ENCODE peak calls at places on chromosomes 13 and 19, in six cellular contexts. One of them, this sample, is unnamed. For H3K36me3, the result is how much of the 10 kb centered on the place peaks cover.

GRCh38 chr13:29886446-29886845 is 36.0 kb upstream of the UBL3 start:
- DNase-seq in GM23248: no peak
- DNase-seq in cardiac muscle cell: no peak
- DNase-seq in lung: no peak
- DNase-seq in PC-3: no peak
- DNase-seq in HAP-1: no peak
- DNase-seq in this sample: no peak

GRCh38 chr13:39527961-39528720 is 74.9 kb downstream of the LHFPL6 start:
- DNase-seq in GM23248: peak
- DNase-seq in cardiac muscle cell: no peak
- DNase-seq in lung: no peak
- DNase-seq in PC-3: peak
- DNase-seq in HAP-1: no peak
- DNase-seq in this sample: peak

GRCh38 chr19:30556230-30556711 is 184.1 kb downstream of the ZNF536 start:
- DNase-seq in GM23248: no peak
- DNase-seq in cardiac muscle cell: no peak
- DNase-seq in lung: no peak
- DNase-seq in PC-3: no peak
- DNase-seq in HAP-1: no peak
- DNase-seq in this sample: peak

GRCh38 chr13:39684531-39685137 is 29.2 kb downstream of the COG6 start:
- DNase-seq in GM23248: peak
- DNase-seq in cardiac muscle cell: peak
- DNase-seq in lung: no peak
- DNase-seq in PC-3: peak
- DNase-seq in HAP-1: peak
- DNase-seq in this sample: peak

GRCh38 chr13:110379905-110380341 is 72.8 kb downstream of the COL4A2 start:
- DNase-seq in GM23248: peak
- DNase-seq in cardiac muscle cell: peak
- DNase-seq in lung: no peak
- DNase-seq in PC-3: peak
- DNase-seq in HAP-1: no peak
- DNase-seq in this sample: peak

GRCh38 chr13:111323950-111324651 is 3.7 kb downstream of the TEX29 start:
- DNase-seq in GM23248: peak
- DNase-seq in cardiac muscle cell: no peak
- DNase-seq in lung: no peak
- DNase-seq in PC-3: no peak
- DNase-seq in HAP-1: no peak
- DNase-seq in this sample: no peak

GRCh38 chr19:49883094-49883493 is 5.6 kb downstream of the TBC1D17 start:
- DNase-seq in GM23248: no peak
- DNase-seq in cardiac muscle cell: no peak
- DNase-seq in lung: no peak
- DNase-seq in PC-3: no peak
- DNase-seq in HAP-1: no peak
- DNase-seq in this sample: no peak

GRCh38 chr19:6414033-6414643 is 10.5 kb downstream of the KHSRP start:
- DNase-seq in GM23248: no peak
- DNase-seq in cardiac muscle cell: no peak
- DNase-seq in lung: no peak
- DNase-seq in PC-3: no peak
- DNase-seq in HAP-1: no peak
- DNase-seq in this sample: no peak

GRCh38 chr19:57615346-57615745 is 1.3 kb downstream of the ZNF134 start:
- DNase-seq in GM23248: peak
- DNase-seq in cardiac muscle cell: no peak
- DNase-seq in lung: no peak
- DNase-seq in PC-3: no peak
- DNase-seq in HAP-1: no peak
- DNase-seq in this sample: no peak

GRCh38 chr13:60990032-60990733 is 425.5 kb downstream of the PCDH20 start:
- DNase-seq in GM23248: no peak
- DNase-seq in cardiac muscle cell: no peak
- DNase-seq in lung: no peak
- DNase-seq in PC-3: peak
- DNase-seq in HAP-1: no peak
- DNase-seq in this sample: peak

GRCh38 chr13:45034342-45034741 is 45.0 kb downstream of the GPALPP1 start:
- DNase-seq in GM23248: no peak
- DNase-seq in cardiac muscle cell: no peak
- DNase-seq in lung: no peak
- DNase-seq in PC-3: no peak
- DNase-seq in HAP-1: no peak
- DNase-seq in this sample: no peak

GRCh38 chr13:91368676-91369425 is 21.4 kb downstream of the MIR17HG start:
- DNase-seq in GM23248: peak
- DNase-seq in cardiac muscle cell: no peak
- DNase-seq in lung: no peak
- DNase-seq in PC-3: no peak
- DNase-seq in HAP-1: no peak
- DNase-seq in this sample: no peak

GRCh38 chr13:27621116-27621365 is 651 bp upstream of the POLR1D start:
- DNase-seq in GM23248: no peak
- DNase-seq in cardiac muscle cell: no peak
- DNase-seq in lung: no peak
- DNase-seq in PC-3: no peak
- DNase-seq in HAP-1: peak
- DNase-seq in this sample: no peak

GRCh38 chr13:92941167-92941566 is 285.4 kb upstream of the GPC6 start:
- DNase-seq in GM23248: no peak
- DNase-seq in cardiac muscle cell: no peak
- DNase-seq in lung: no peak
- DNase-seq in PC-3: no peak
- DNase-seq in HAP-1: no peak
- DNase-seq in this sample: no peak

GRCh38 chr13:42334329-42334706 is 62.4 kb downstream of the AKAP11 start:
- DNase-seq in GM23248: no peak
- DNase-seq in cardiac muscle cell: no peak
- DNase-seq in lung: no peak
- DNase-seq in PC-3: no peak
- DNase-seq in HAP-1: no peak
- DNase-seq in this sample: no peak

GRCh38 chr19:30105316-30105715 is 163.3 kb downstream of the URI1 start:
- DNase-seq in GM23248: no peak
- DNase-seq in cardiac muscle cell: no peak
- DNase-seq in lung: no peak
- DNase-seq in PC-3: no peak
- DNase-seq in HAP-1: no peak
- DNase-seq in this sample: no peak

GRCh38 chr13:35984776-35985453 is 146.3 kb downstream of the DCLK1 start:
- DNase-seq in GM23248: no peak
- DNase-seq in cardiac muscle cell: peak
- DNase-seq in lung: no peak
- DNase-seq in PC-3: no peak
- DNase-seq in HAP-1: no peak
- DNase-seq in this sample: no peak

GRCh38 chr19:45630463-45630862 is 8.7 kb downstream of the EML2 start:
- DNase-seq in GM23248: peak
- DNase-seq in cardiac muscle cell: no peak
- DNase-seq in lung: no peak
- DNase-seq in PC-3: peak
- DNase-seq in HAP-1: peak
- DNase-seq in this sample: no peak

GRCh38 chr19:57406516-57407123 is 4.3 kb upstream of the ZNF17 start:
- DNase-seq in GM23248: peak
- DNase-seq in cardiac muscle cell: peak
- DNase-seq in lung: peak
- DNase-seq in PC-3: peak
- DNase-seq in HAP-1: peak
- DNase-seq in this sample: peak

GRCh38 chr19:32421589-32422361 is 16.2 kb downstream of the DPY19L3 start:
- DNase-seq in GM23248: no peak
- DNase-seq in cardiac muscle cell: no peak
- DNase-seq in lung: no peak
- DNase-seq in PC-3: no peak
- DNase-seq in HAP-1: peak
- DNase-seq in this sample: no peak

DNA sequence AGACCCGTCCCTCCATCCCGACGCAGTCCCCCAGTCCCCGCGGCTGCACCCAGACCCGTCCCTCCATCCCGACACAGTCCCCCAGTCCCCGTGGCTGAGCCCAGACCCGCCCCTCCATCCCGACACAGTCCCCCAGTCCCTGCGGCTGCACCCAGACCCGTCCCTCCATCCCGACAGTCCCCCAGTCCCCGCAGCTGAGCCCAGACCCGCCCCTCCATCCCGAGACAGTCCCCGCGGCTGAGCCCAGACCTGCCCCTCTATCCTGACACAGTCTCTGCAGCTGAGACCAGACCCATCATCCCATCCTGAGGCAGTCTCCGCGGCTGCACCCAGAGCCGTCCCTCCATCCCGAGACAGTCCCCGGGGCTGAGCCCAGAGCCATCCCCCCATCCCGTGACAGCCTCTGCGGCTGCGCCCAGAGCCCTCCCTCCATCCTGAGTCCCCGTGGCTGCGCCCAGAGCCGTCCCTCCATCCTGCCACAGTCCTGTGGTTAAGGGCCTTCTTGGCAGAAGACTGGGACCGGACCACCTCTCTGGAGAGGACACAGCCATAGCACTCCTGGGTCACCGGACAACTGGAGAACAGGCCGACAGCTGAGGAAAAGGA is 28.8 kb upstream of the TMEM255B start:
- DNase-seq in GM23248: no peak
- DNase-seq in cardiac muscle cell: no peak
- DNase-seq in lung: no peak
- DNase-seq in PC-3: no peak
- DNase-seq in HAP-1: no peak
- DNase-seq in this sample: no peak
- H3K36me3 ChIP-seq in GM23248: under half
- H3K36me3 ChIP-seq in cardiac muscle cell: under half
- H3K36me3 ChIP-seq in lung: under half
- H3K36me3 ChIP-seq in PC-3: under half
- H3K36me3 ChIP-seq in HAP-1: under half
- H3K36me3 ChIP-seq in this sample: under half

GRCh38 chr19:19306191-19306590 is 14.1 kb downstream of the SUGP1 start:
- DNase-seq in GM23248: no peak
- DNase-seq in cardiac muscle cell: no peak
- DNase-seq in lung: no peak
- DNase-seq in PC-3: no peak
- DNase-seq in HAP-1: no peak
- DNase-seq in this sample: no peak
- H3K36me3 ChIP-seq in GM23248: under half
- H3K36me3 ChIP-seq in cardiac muscle cell: under half
- H3K36me3 ChIP-seq in lung: under half
- H3K36me3 ChIP-seq in PC-3: under half
- H3K36me3 ChIP-seq in HAP-1: half or more
- H3K36me3 ChIP-seq in this sample: under half

GRCh38 chr19:13077233-13077632 is 25.4 kb downstream of the LYL1 start:
- DNase-seq in GM23248: no peak
- DNase-seq in cardiac muscle cell: no peak
- DNase-seq in lung: no peak
- DNase-seq in PC-3: no peak
- DNase-seq in HAP-1: no peak
- DNase-seq in this sample: peak

GRCh38 chr19:13074378-13074777 is 28.3 kb downstream of the LYL1 start:
- DNase-seq in GM23248: no peak
- DNase-seq in cardiac muscle cell: no peak
- DNase-seq in lung: no peak
- DNase-seq in PC-3: no peak
- DNase-seq in HAP-1: no peak
- DNase-seq in this sample: no peak

GRCh38 chr19:13076787-13077186 is 25.9 kb downstream of the LYL1 start:
- DNase-seq in GM23248: no peak
- DNase-seq in cardiac muscle cell: no peak
- DNase-seq in lung: no peak
- DNase-seq in PC-3: no peak
- DNase-seq in HAP-1: no peak
- DNase-seq in this sample: no peak

GRCh38 chr19:13078897-13079541 is 23.6 kb downstream of the LYL1 start:
- DNase-seq in GM23248: no peak
- DNase-seq in cardiac muscle cell: no peak
- DNase-seq in lung: no peak
- DNase-seq in PC-3: no peak
- DNase-seq in HAP-1: no peak
- DNase-seq in this sample: no peak

DNA sequence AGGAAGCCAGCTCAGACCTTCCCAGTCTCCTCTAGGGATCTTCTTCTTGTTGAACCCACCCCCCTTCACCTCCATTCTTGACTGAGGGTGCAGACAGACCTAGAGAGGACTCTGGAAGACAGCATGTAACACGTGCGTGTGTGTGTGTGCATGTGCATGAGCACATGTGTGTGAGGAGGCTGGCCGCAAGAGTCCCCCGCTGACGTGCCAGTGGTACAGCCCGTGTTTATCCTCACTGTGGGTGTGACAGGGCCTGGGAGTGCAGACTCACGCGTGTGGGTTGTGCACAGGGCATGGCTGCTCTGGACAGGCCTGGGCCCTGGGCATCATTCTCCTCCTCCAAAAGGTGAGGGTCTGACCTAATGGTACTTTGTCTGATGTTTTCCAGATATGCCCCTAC is 26.3 kb downstream of the LYL1 start:
- DNase-seq in GM23248: no peak
- DNase-seq in cardiac muscle cell: no peak
- DNase-seq in lung: no peak
- DNase-seq in PC-3: no peak
- DNase-seq in HAP-1: no peak
- DNase-seq in this sample: no peak
- H3K36me3 ChIP-seq in GM23248: under half
- H3K36me3 ChIP-seq in cardiac muscle cell: under half
- H3K36me3 ChIP-seq in lung: under half
- H3K36me3 ChIP-seq in PC-3: under half
- H3K36me3 ChIP-seq in HAP-1: under half
- H3K36me3 ChIP-seq in this sample: under half

DNA sequence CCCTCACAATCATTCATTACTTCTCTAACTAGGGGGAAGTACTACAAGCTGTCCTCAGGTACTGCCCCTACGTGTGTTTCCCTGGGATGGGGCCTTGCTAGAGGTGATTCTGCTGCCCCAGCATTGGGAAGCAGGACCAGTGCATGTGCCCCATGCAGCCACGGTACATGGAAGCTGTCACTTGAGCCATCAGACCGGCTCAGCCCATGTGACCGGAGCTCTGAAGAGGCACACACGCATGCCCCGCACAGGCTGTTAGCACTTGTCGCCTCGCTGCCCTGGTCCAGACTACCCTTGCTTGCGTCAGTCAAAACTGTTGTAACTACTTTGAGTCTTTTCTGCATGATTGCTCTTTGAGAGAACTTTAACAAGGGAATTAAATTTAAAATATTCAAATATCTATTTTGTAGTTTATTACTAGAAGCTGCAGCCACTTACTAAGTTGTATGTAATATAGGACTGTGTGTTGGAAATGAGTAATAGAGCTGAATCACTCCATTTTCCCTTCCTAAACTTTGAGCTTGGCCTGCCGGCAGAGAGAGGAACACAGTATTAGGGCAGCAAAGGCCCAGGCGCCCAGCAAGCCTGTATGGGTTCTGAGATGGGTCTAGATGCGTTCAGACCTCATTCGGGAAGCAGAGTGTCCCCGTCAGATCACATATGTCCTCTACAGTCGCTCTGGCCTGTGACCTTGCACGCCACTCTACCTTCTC is 42.2 kb downstream of the DHRS12 start:
- DNase-seq in GM23248: peak
- DNase-seq in cardiac muscle cell: peak
- DNase-seq in lung: no peak
- DNase-seq in PC-3: peak
- DNase-seq in HAP-1: no peak
- DNase-seq in this sample: no peak
- H3K36me3 ChIP-seq in GM23248: half or more
- H3K36me3 ChIP-seq in cardiac muscle cell: under half
- H3K36me3 ChIP-seq in lung: under half
- H3K36me3 ChIP-seq in PC-3: under half
- H3K36me3 ChIP-seq in HAP-1: under half
- H3K36me3 ChIP-seq in this sample: under half

GRCh38 chr19:47203254-47203653 is 27.7 kb downstream of the BBC3 start:
- DNase-seq in GM23248: no peak
- DNase-seq in cardiac muscle cell: no peak
- DNase-seq in lung: no peak
- DNase-seq in PC-3: no peak
- DNase-seq in HAP-1: no peak
- DNase-seq in this sample: no peak
- H3K36me3 ChIP-seq in GM23248: under half
- H3K36me3 ChIP-seq in cardiac muscle cell: under half
- H3K36me3 ChIP-seq in lung: under half
- H3K36me3 ChIP-seq in PC-3: under half
- H3K36me3 ChIP-seq in HAP-1: half or more
- H3K36me3 ChIP-seq in this sample: half or more

This sample was measured in SJCRH30.